ENCODE peak calls at places on chromosomes 1 and 21, in seven cellular contexts. I, B, O, D, U, V and G are unnamed samples.

GRCh38 chr1:236523704-236524141 is at the start of gene LGALS8:
- DNase-seq in I (peak; percentile 80), B (peak; percentile 97), O (peak; percentile 93), D (no peak), U (peak; percentile 62), V (no peak), G (peak; percentile 82)

GRCh38 chr1:204258213-204259115 is 44.7 kb upstream of the GOLT1A start:
- DNase-seq in I (peak; percentile 63), B (peak; percentile 79), O (peak; percentile 88), D (peak; percentile 56), U (peak; percentile 37), V (no peak), G (peak; percentile 74)

GRCh38 chr21:40793057-40793456 is 53.9 kb downstream of the DSCAM start:
- DNase-seq in I (peak; percentile 10), B (no peak), O (no peak), D (no peak), U (no peak), V (no peak), G (no peak)

GRCh38 chr1:33367488-33368405 is 46.8 kb upstream of the A3GALT2 start:
- DNase-seq in I (peak; percentile 75), B (peak; percentile 91), O (peak; percentile 93), D (peak; percentile 58), U (peak; percentile 38), V (no peak), G (peak; percentile 71)

GRCh38 chr1:35120458-35121133 is 41.4 kb downstream of the ZMYM1 start:
- DNase-seq in I (peak; percentile 2), B (no peak), O (peak; percentile 11), D (peak; percentile 1), U (no peak), V (no peak), G (no peak)

GRCh38 chr1:196732526-196732925 is 42.1 kb upstream of the CFHR3 start:
- DNase-seq in I (no peak), B (peak; percentile 17), O (no peak), D (no peak), U (no peak), V (no peak), G (no peak)

GRCh38 chr1:234544094-234544579 is 65.2 kb upstream of the TARBP1 start:
- DNase-seq in I (peak; percentile 98), B (peak; percentile 45), O (peak; percentile 86), D (no peak), U (no peak), V (no peak), G (no peak)

GRCh38 chr1:215595231-215595630 is 28.1 kb downstream of the KCTD3 start:
- DNase-seq in I (peak; percentile 9), B (no peak), O (no peak), D (no peak), U (peak; percentile 8), V (no peak), G (no peak)

GRCh38 chr1:230112782-230113181 is 45.7 kb downstream of the GALNT2 start:
- DNase-seq in I (no peak), B (no peak), O (no peak), D (no peak), U (no peak), V (no peak), G (no peak)

GRCh38 chr1:230114245-230114651 is 47.2 kb downstream of the GALNT2 start:
- DNase-seq in I (peak; percentile 86), B (no peak), O (no peak), D (no peak), U (no peak), V (no peak), G (no peak)

GRCh38 chr1:230113230-230113604 is 46.2 kb downstream of the GALNT2 start:
- DNase-seq in I (no peak), B (no peak), O (no peak), D (no peak), U (no peak), V (no peak), G (no peak)

GRCh38 chr1:230112131-230112701 is 45.2 kb downstream of the GALNT2 start:
- DNase-seq in I (peak; percentile 21), B (no peak), O (peak; percentile 71), D (no peak), U (no peak), V (no peak), G (no peak)

GRCh38 chr1:230113605-230114241 is 46.7 kb downstream of the GALNT2 start:
- DNase-seq in I (peak; percentile 99), B (no peak), O (no peak), D (no peak), U (no peak), V (no peak), G (peak; percentile 55)
- TF ChIP-seq RAD21 in I (peak; percentile 1), B (no peak), O (no peak), D (no peak), U (no peak), V (no peak), G (no peak)

GRCh38 chr1:1440941-1441888 is 5.7 kb downstream of the VWA1 start:
- DNase-seq in I (no peak), B (peak; percentile 94), O (peak; percentile 86), D (no peak), U (no peak), V (no peak), G (peak; percentile 71)

GRCh38 chr1:1438531-1439381 is 3.3 kb downstream of the VWA1 start:
- DNase-seq in I (no peak), B (no peak), O (peak; percentile 32), D (no peak), U (no peak), V (no peak), G (no peak)

GRCh38 chr1:1440262-1440772 is 4.8 kb downstream of the VWA1 start:
- DNase-seq in I (no peak), B (no peak), O (peak; percentile 27), D (no peak), U (no peak), V (no peak), G (peak; percentile 0)

GRCh38 chr1:1439550-1440261 is 4.2 kb downstream of the VWA1 start:
- DNase-seq in I (no peak), B (no peak), O (peak; percentile 30), D (no peak), U (no peak), V (no peak), G (no peak)

DNA sequence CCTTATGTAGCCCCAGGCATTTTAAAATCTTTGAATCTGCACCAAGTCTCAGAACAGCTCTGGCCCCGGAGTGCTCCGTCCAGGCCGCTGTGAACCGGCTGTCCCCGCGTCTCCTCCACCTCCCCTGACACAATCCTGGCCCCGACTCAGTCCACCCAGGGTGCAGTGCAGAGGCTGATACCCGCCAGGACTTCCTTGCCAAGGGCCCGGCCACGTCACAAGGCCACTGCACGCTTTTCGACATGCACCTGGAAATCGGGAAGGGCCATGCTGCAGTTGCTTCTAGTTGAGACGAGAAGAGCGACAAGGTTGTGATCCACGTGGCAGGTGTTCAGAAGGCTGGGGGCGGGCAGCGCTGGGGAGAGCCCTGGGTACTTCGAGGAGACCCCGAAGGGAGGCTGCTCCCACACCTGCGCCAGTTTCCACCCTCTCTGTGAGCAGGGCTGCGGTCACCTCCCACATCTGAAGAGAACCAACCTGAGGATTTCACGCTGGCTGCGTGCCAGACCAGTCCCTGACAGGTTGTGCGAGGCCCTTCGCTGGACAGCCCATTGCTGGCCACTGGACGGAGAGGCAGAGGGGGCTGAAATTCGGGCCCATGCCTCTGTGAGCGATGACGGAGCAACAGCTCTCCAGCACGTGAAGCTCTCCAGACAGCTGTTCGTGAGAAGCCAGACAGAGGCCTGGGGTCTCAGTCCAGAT is 6.7 kb downstream of the VWA1 start:
- DNase-seq in I (no peak), B (no peak), O (peak; percentile 28), D (no peak), U (no peak), V (no peak), G (peak; percentile 1)
- TF ChIP-seq RAD21 in I (no peak), B (no peak), O (no peak), D (no peak), U (no peak), V (no peak), G (no peak)

DNA sequence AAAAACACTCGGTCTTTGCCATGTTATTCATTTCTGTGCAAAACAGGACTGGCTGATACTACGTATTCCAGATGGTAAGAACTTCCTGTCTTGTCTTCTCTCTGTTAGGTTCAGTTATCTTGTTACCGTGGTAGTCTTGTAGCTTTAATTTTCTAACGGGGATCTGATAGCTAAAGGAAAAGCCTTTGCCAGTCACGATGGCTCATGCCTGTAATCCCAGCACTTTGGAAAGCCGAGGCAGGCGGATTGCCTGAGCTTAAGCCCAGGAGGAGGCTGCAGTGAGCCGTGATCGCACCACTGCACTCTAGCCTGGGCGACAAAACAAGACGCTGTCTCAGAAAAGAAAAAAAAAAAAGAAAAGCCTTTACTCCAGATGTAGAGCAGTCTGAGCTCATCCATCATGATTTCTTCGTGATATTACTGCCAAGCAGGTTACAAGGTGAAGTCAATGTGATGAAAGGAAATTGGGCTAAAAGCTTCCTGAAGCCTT is 11.1 kb upstream of the MSTO1 start:
- DNase-seq in I (peak; percentile 43), B (no peak), O (no peak), D (peak; percentile 25), U (no peak), V (no peak), G (no peak)
- TF ChIP-seq RAD21 in I (no peak), B (peak; percentile 30), O (no peak), D (peak; percentile 15), U (no peak), V (no peak), G (no peak)

GRCh38 chr21:33232640-33233039 is 2.9 kb downstream of the IFNAR2 start:
- DNase-seq in I (no peak), B (no peak), O (no peak), D (no peak), U (no peak), V (no peak), G (no peak)

GRCh38 chr21:33229099-33229775 is 501 bp upstream of the IFNAR2 start:
- DNase-seq in I (no peak), B (no peak), O (peak; percentile 21), D (no peak), U (no peak), V (no peak), G (no peak)

GRCh38 chr21:33229776-33230517 is at the start of gene IFNAR2:
- DNase-seq in I (peak; percentile 39), B (peak; percentile 99), O (peak; percentile 97), D (peak; percentile 27), U (peak; percentile 18), V (no peak), G (peak; percentile 72)

GRCh38 chr21:33231526-33231925 is 1.8 kb downstream of the IFNAR2 start:
- DNase-seq in I (no peak), B (no peak), O (no peak), D (no peak), U (no peak), V (no peak), G (no peak)

DNA sequence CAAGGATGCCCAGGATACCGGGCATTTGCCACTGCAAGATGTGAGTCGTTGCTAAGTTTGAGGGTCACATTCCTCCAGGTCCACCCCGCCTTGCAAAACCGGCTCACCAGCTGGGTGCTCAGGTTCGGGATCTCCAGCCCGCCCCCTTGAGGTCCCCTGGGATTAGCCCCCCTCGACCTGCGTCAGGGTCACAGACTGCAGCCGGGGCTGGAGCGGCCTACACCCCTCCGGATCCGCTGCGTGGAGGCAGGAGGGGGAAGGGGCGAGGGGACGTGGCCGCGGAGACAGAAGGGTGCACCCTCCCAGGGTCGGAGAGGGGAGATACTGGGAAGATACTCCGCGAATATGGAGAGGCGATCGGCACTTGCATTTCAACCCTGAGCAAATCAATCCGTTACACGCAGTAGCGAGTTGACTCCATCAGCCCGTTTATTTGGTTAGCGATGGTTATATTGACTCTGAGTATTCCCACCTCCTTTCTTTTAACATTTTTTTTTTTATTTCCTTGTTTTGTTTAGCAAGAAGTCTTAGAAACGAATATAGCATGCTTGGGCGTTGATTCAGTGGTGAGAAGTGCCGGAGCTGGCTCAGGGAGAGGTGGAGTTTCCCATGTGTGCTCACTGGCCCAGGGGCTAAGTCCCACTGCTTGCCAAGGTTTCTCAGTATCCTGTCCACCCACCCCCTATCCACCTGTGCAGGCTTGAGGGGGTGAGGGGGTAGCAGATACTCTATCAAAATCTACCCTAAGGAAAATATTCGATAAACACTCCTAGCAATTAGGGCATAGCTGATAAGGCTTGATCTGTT is 983 bp downstream of the IFNAR2 start:
- DNase-seq in I (peak; percentile 75), B (peak; percentile 68), O (peak; percentile 81), D (peak; percentile 38), U (no peak), V (no peak), G (peak; percentile 56)
- TF ChIP-seq RAD21 in I (no peak), B (no peak), O (no peak), D (peak; percentile 27), U (no peak), V (peak; percentile 23), G (no peak)